ENCODE peak calls at places on chromosomes 7 and 10, in ten cellular contexts. One of them, this sample, is unnamed.

GRCh38 chr10:85105614-85106013 is 777.2 kb downstream of the CCSER2 start:
- DNase-seq in activated CD8-positive, alpha-beta T cell treated with anti-CD3 and anti-CD28 coated beads for 36 hours: no peak
- DNase-seq in Peyer's patch: no peak
- DNase-seq in naive thymus-derived CD4-positive, alpha-beta T cell: no peak
- DNase-seq in HS-5: no peak
- DNase-seq in GM03348: no peak
- DNase-seq in IMR-90: no peak
- DNase-seq in uterus: no peak
- DNase-seq in left ventricle myocardium inferior: no peak
- DNase-seq in A172: no peak
- DNase-seq in this sample: no peak

GRCh38 chr7:10889266-10889898 is 84.3 kb upstream of the PHF14 start:
- DNase-seq in HS-5: peak
- DNase-seq in IMR-90: peak
- DNase-seq in GM03348: peak
- DNase-seq in activated CD8-positive, alpha-beta T cell treated with anti-CD3 and anti-CD28 coated beads for 36 hours: peak
- DNase-seq in Peyer's patch: no peak
- DNase-seq in naive thymus-derived CD4-positive, alpha-beta T cell: peak
- DNase-seq in left ventricle myocardium inferior: no peak
- DNase-seq in uterus: no peak
- DNase-seq in A172: peak
- DNase-seq in this sample: peak

GRCh38 chr10:72611783-72612182 is 14.1 kb downstream of the MICU1 start:
- DNase-seq in activated CD8-positive, alpha-beta T cell treated with anti-CD3 and anti-CD28 coated beads for 36 hours: no peak
- DNase-seq in GM03348: no peak
- DNase-seq in A172: no peak
- DNase-seq in left ventricle myocardium inferior: no peak
- DNase-seq in HS-5: no peak
- DNase-seq in Peyer's patch: no peak
- DNase-seq in IMR-90: no peak
- DNase-seq in uterus: no peak
- DNase-seq in naive thymus-derived CD4-positive, alpha-beta T cell: no peak
- DNase-seq in this sample: no peak

GRCh38 chr10:33161550-33162247 is 172.8 kb downstream of the NRP1 start:
- DNase-seq in GM03348: no peak
- DNase-seq in activated CD8-positive, alpha-beta T cell treated with anti-CD3 and anti-CD28 coated beads for 36 hours: no peak
- DNase-seq in uterus: no peak
- DNase-seq in left ventricle myocardium inferior: no peak
- DNase-seq in naive thymus-derived CD4-positive, alpha-beta T cell: no peak
- DNase-seq in IMR-90: no peak
- DNase-seq in HS-5: no peak
- DNase-seq in A172: no peak
- DNase-seq in Peyer's patch: no peak
- DNase-seq in this sample: no peak

GRCh38 chr7:151757274-151757673 is 119.6 kb downstream of the PRKAG2 start:
- DNase-seq in uterus: no peak
- DNase-seq in Peyer's patch: no peak
- DNase-seq in HS-5: no peak
- DNase-seq in naive thymus-derived CD4-positive, alpha-beta T cell: no peak
- DNase-seq in activated CD8-positive, alpha-beta T cell treated with anti-CD3 and anti-CD28 coated beads for 36 hours: no peak
- DNase-seq in IMR-90: peak
- DNase-seq in left ventricle myocardium inferior: no peak
- DNase-seq in GM03348: peak
- DNase-seq in A172: peak
- DNase-seq in this sample: no peak

GRCh38 chr7:104106106-104106505 is 101.7 kb downstream of the ORC5 start:
- DNase-seq in activated CD8-positive, alpha-beta T cell treated with anti-CD3 and anti-CD28 coated beads for 36 hours: no peak
- DNase-seq in naive thymus-derived CD4-positive, alpha-beta T cell: no peak
- DNase-seq in A172: no peak
- DNase-seq in Peyer's patch: no peak
- DNase-seq in GM03348: peak
- DNase-seq in HS-5: no peak
- DNase-seq in uterus: no peak
- DNase-seq in left ventricle myocardium inferior: no peak
- DNase-seq in IMR-90: peak
- DNase-seq in this sample: no peak

GRCh38 chr10:29223311-29223710 is 65.6 kb upstream of the LYZL1 start:
- DNase-seq in uterus: no peak
- DNase-seq in IMR-90: no peak
- DNase-seq in Peyer's patch: no peak
- DNase-seq in HS-5: no peak
- DNase-seq in activated CD8-positive, alpha-beta T cell treated with anti-CD3 and anti-CD28 coated beads for 36 hours: no peak
- DNase-seq in left ventricle myocardium inferior: no peak
- DNase-seq in naive thymus-derived CD4-positive, alpha-beta T cell: no peak
- DNase-seq in A172: no peak
- DNase-seq in GM03348: no peak
- DNase-seq in this sample: no peak

GRCh38 chr7:151632750-151633515 is 113.2 kb upstream of the RHEB start:
- DNase-seq in activated CD8-positive, alpha-beta T cell treated with anti-CD3 and anti-CD28 coated beads for 36 hours: peak
- DNase-seq in uterus: peak
- DNase-seq in GM03348: peak
- DNase-seq in IMR-90: peak
- DNase-seq in left ventricle myocardium inferior: peak
- DNase-seq in A172: no peak
- DNase-seq in Peyer's patch: peak
- DNase-seq in HS-5: no peak
- DNase-seq in naive thymus-derived CD4-positive, alpha-beta T cell: peak
- DNase-seq in this sample: peak

GRCh38 chr7:55108818-55109217 is 90.0 kb downstream of the EGFR start:
- DNase-seq in HS-5: no peak
- DNase-seq in uterus: no peak
- DNase-seq in GM03348: no peak
- DNase-seq in naive thymus-derived CD4-positive, alpha-beta T cell: no peak
- DNase-seq in left ventricle myocardium inferior: no peak
- DNase-seq in A172: peak
- DNase-seq in IMR-90: no peak
- DNase-seq in activated CD8-positive, alpha-beta T cell treated with anti-CD3 and anti-CD28 coated beads for 36 hours: no peak
- DNase-seq in Peyer's patch: peak
- DNase-seq in this sample: no peak

GRCh38 chr10:132397671-132398565 is 918 bp downstream of the PWWP2B start:
- DNase-seq in GM03348: peak
- DNase-seq in left ventricle myocardium inferior: peak
- DNase-seq in activated CD8-positive, alpha-beta T cell treated with anti-CD3 and anti-CD28 coated beads for 36 hours: peak
- DNase-seq in A172: peak
- DNase-seq in Peyer's patch: peak
- DNase-seq in IMR-90: peak
- DNase-seq in uterus: no peak
- DNase-seq in HS-5: peak
- DNase-seq in naive thymus-derived CD4-positive, alpha-beta T cell: peak
- DNase-seq in this sample: peak

GRCh38 chr10:70652761-70653657 is 19.3 kb upstream of the ADAMTS14 start:
- DNase-seq in GM03348: peak
- DNase-seq in left ventricle myocardium inferior: peak
- DNase-seq in A172: peak
- DNase-seq in naive thymus-derived CD4-positive, alpha-beta T cell: no peak
- DNase-seq in HS-5: peak
- DNase-seq in activated CD8-positive, alpha-beta T cell treated with anti-CD3 and anti-CD28 coated beads for 36 hours: no peak
- DNase-seq in uterus: peak
- DNase-seq in Peyer's patch: no peak
- DNase-seq in IMR-90: peak
- DNase-seq in this sample: no peak

GRCh38 chr10:77164616-77165311 is 472.8 kb downstream of the KCNMA1 start:
- DNase-seq in naive thymus-derived CD4-positive, alpha-beta T cell: no peak
- DNase-seq in A172: peak
- DNase-seq in left ventricle myocardium inferior: no peak
- DNase-seq in uterus: no peak
- DNase-seq in GM03348: peak
- DNase-seq in IMR-90: peak
- DNase-seq in Peyer's patch: no peak
- DNase-seq in activated CD8-positive, alpha-beta T cell treated with anti-CD3 and anti-CD28 coated beads for 36 hours: no peak
- DNase-seq in HS-5: peak
- DNase-seq in this sample: no peak

GRCh38 chr10:60258429-60258797 is 131.3 kb downstream of the ANK3 start:
- DNase-seq in GM03348: no peak
- DNase-seq in Peyer's patch: no peak
- DNase-seq in IMR-90: no peak
- DNase-seq in uterus: no peak
- DNase-seq in left ventricle myocardium inferior: no peak
- DNase-seq in A172: no peak
- DNase-seq in HS-5: no peak
- DNase-seq in naive thymus-derived CD4-positive, alpha-beta T cell: no peak
- DNase-seq in activated CD8-positive, alpha-beta T cell treated with anti-CD3 and anti-CD28 coated beads for 36 hours: no peak
- DNase-seq in this sample: no peak

GRCh38 chr10:111996103-111996502 is 187.5 kb downstream of the GPAM start:
- DNase-seq in activated CD8-positive, alpha-beta T cell treated with anti-CD3 and anti-CD28 coated beads for 36 hours: no peak
- DNase-seq in left ventricle myocardium inferior: no peak
- DNase-seq in A172: no peak
- DNase-seq in naive thymus-derived CD4-positive, alpha-beta T cell: no peak
- DNase-seq in Peyer's patch: no peak
- DNase-seq in HS-5: no peak
- DNase-seq in GM03348: no peak
- DNase-seq in IMR-90: no peak
- DNase-seq in uterus: no peak
- DNase-seq in this sample: no peak

GRCh38 chr10:100766693-100767427 is 21.5 kb downstream of the PAX2 start:
- DNase-seq in uterus: no peak
- DNase-seq in GM03348: no peak
- DNase-seq in Peyer's patch: no peak
- DNase-seq in left ventricle myocardium inferior: no peak
- DNase-seq in IMR-90: no peak
- DNase-seq in activated CD8-positive, alpha-beta T cell treated with anti-CD3 and anti-CD28 coated beads for 36 hours: no peak
- DNase-seq in A172: no peak
- DNase-seq in naive thymus-derived CD4-positive, alpha-beta T cell: no peak
- DNase-seq in HS-5: no peak
- DNase-seq in this sample: no peak

GRCh38 chr10:85926136-85926535 is 440.5 kb downstream of the GRID1 start:
- DNase-seq in activated CD8-positive, alpha-beta T cell treated with anti-CD3 and anti-CD28 coated beads for 36 hours: no peak
- DNase-seq in left ventricle myocardium inferior: no peak
- DNase-seq in IMR-90: no peak
- DNase-seq in GM03348: no peak
- DNase-seq in Peyer's patch: no peak
- DNase-seq in HS-5: no peak
- DNase-seq in A172: no peak
- DNase-seq in naive thymus-derived CD4-positive, alpha-beta T cell: no peak
- DNase-seq in uterus: no peak
- DNase-seq in this sample: no peak

GRCh38 chr7:96952974-96953391 is 52.4 kb upstream of the DLX6 start:
- DNase-seq in IMR-90: peak
- DNase-seq in A172: peak
- DNase-seq in activated CD8-positive, alpha-beta T cell treated with anti-CD3 and anti-CD28 coated beads for 36 hours: no peak
- DNase-seq in HS-5: peak
- DNase-seq in GM03348: peak
- DNase-seq in naive thymus-derived CD4-positive, alpha-beta T cell: no peak
- DNase-seq in uterus: no peak
- DNase-seq in left ventricle myocardium inferior: no peak
- DNase-seq in Peyer's patch: no peak
- DNase-seq in this sample: no peak

GRCh38 chr7:118590107-118590506 is 365.6 kb downstream of the ANKRD7 start:
- DNase-seq in IMR-90: no peak
- DNase-seq in naive thymus-derived CD4-positive, alpha-beta T cell: no peak
- DNase-seq in GM03348: no peak
- DNase-seq in Peyer's patch: no peak
- DNase-seq in activated CD8-positive, alpha-beta T cell treated with anti-CD3 and anti-CD28 coated beads for 36 hours: peak
- DNase-seq in uterus: no peak
- DNase-seq in A172: peak
- DNase-seq in left ventricle myocardium inferior: no peak
- DNase-seq in HS-5: no peak
- DNase-seq in this sample: no peak

GRCh38 chr10:102045292-102045691 is 10.7 kb downstream of the ARMH3 start:
- DNase-seq in activated CD8-positive, alpha-beta T cell treated with anti-CD3 and anti-CD28 coated beads for 36 hours: no peak
- DNase-seq in uterus: no peak
- DNase-seq in Peyer's patch: no peak
- DNase-seq in left ventricle myocardium inferior: no peak
- DNase-seq in naive thymus-derived CD4-positive, alpha-beta T cell: no peak
- DNase-seq in HS-5: no peak
- DNase-seq in GM03348: no peak
- DNase-seq in A172: no peak
- DNase-seq in IMR-90: no peak
- DNase-seq in this sample: no peak

GRCh38 chr10:114879541-114880158 is 58.1 kb downstream of the FHIP2A start:
- DNase-seq in left ventricle myocardium inferior: no peak
- DNase-seq in A172: no peak
- DNase-seq in HS-5: no peak
- DNase-seq in Peyer's patch: no peak
- DNase-seq in naive thymus-derived CD4-positive, alpha-beta T cell: no peak
- DNase-seq in GM03348: peak
- DNase-seq in activated CD8-positive, alpha-beta T cell treated with anti-CD3 and anti-CD28 coated beads for 36 hours: peak
- DNase-seq in IMR-90: peak
- DNase-seq in uterus: no peak
- DNase-seq in this sample: peak

GRCh38 chr10:101018118-101018599 is 12.8 kb downstream of the PDZD7 start:
- DNase-seq in Peyer's patch: no peak
- DNase-seq in activated CD8-positive, alpha-beta T cell treated with anti-CD3 and anti-CD28 coated beads for 36 hours: no peak
- DNase-seq in A172: no peak
- DNase-seq in IMR-90: no peak
- DNase-seq in naive thymus-derived CD4-positive, alpha-beta T cell: no peak
- DNase-seq in left ventricle myocardium inferior: no peak
- DNase-seq in GM03348: no peak
- DNase-seq in HS-5: no peak
- DNase-seq in uterus: no peak
- DNase-seq in this sample: no peak